ENCODE peak calls at places on chromosomes 12 and 14, in ten cellular contexts. B, M, F, E, H, V, Z, A, U and X are unnamed samples.
A peak's percentile ranks its signal among the peaks of the same experiment; 100 is the strongest.

GRCh38 chr14:35695647-35696046 is 113.4 kb downstream of the RALGAPA1 start:
- DNase-seq in B (no peak), M (no peak), F (no peak), E (peak; percentile 40), H (no peak), V (no peak), Z (no peak), A (no peak), U (no peak), X (no peak)

GRCh38 chr12:74322792-74323191 is 214.8 kb upstream of the ATXN7L3B start:
- DNase-seq in B (no peak), M (no peak), F (no peak), E (no peak), H (no peak), V (no peak), Z (no peak), A (no peak), U (no peak), X (no peak)

GRCh38 chr12:75317784-75318183 is 12.3 kb downstream of the CAPS2 start:
- DNase-seq in B (no peak), M (no peak), F (no peak), E (no peak), H (no peak), V (no peak), Z (no peak), A (no peak), U (no peak), X (no peak)

GRCh38 chr12:120117961-120118709 is 1.6 kb upstream of the RAB35 start:
- DNase-seq in B (no peak), M (no peak), F (no peak), E (peak; percentile 52), H (no peak), V (peak; percentile 37), Z (peak; percentile 51), A (peak; percentile 22), U (no peak), X (no peak)

GRCh38 chr14:85300119-85300518 is 229.8 kb upstream of the FLRT2 start:
- DNase-seq in B (no peak), M (no peak), F (no peak), E (no peak), H (no peak), V (no peak), Z (no peak), A (no peak), U (no peak), X (no peak)

GRCh38 chr12:110641512-110641911 is 27.6 kb downstream of the TCTN1 start:
- DNase-seq in B (no peak), M (no peak), F (no peak), E (no peak), H (peak; percentile 66), V (no peak), Z (peak; percentile 44), A (no peak), U (peak; percentile 47), X (peak; percentile 73)

GRCh38 chr12:113261847-113262470 is 40.7 kb downstream of the TPCN1 start:
- DNase-seq in B (no peak), M (no peak), F (no peak), E (no peak), H (no peak), V (no peak), Z (no peak), A (peak; percentile 53), U (no peak), X (no peak)

GRCh38 chr14:101875726-101876268 is 88.6 kb upstream of the DYNC1H1 start:
- DNase-seq in B (no peak), M (no peak), F (no peak), E (no peak), H (no peak), V (no peak), Z (no peak), A (no peak), U (no peak), X (no peak)

GRCh38 chr12:20360407-20360806 is 7.9 kb upstream of the PDE3A start:
- DNase-seq in B (no peak), M (no peak), F (no peak), E (no peak), H (no peak), V (no peak), Z (no peak), A (no peak), U (no peak), X (no peak)

GRCh38 chr14:105488781-105489606 is 2.1 kb upstream of the TEDC1 start:
- DNase-seq in B (no peak), M (no peak), F (no peak), E (no peak), H (no peak), V (no peak), Z (peak; percentile 53), A (no peak), U (no peak), X (no peak)

GRCh38 chr14:70073924-70074566 is 114.7 kb downstream of the SLC8A3 start:
- DNase-seq in B (peak; percentile 10), M (no peak), F (no peak), E (peak; percentile 35), H (peak; percentile 32), V (peak; percentile 89), Z (peak; percentile 90), A (peak; percentile 70), U (peak; percentile 13), X (peak; percentile 74)

GRCh38 chr12:92482599-92482998 is 220.2 kb upstream of the PLEKHG7 start:
- DNase-seq in B (no peak), M (no peak), F (no peak), E (no peak), H (no peak), V (no peak), Z (no peak), A (no peak), U (no peak), X (no peak)

GRCh38 chr12:1662761-1663439 is 28.0 kb upstream of the ADIPOR2 start:
- DNase-seq in B (no peak), M (no peak), F (no peak), E (no peak), H (peak; percentile 57), V (peak; percentile 88), Z (peak; percentile 89), A (peak; percentile 31), U (peak; percentile 27), X (peak; percentile 83)

DNA sequence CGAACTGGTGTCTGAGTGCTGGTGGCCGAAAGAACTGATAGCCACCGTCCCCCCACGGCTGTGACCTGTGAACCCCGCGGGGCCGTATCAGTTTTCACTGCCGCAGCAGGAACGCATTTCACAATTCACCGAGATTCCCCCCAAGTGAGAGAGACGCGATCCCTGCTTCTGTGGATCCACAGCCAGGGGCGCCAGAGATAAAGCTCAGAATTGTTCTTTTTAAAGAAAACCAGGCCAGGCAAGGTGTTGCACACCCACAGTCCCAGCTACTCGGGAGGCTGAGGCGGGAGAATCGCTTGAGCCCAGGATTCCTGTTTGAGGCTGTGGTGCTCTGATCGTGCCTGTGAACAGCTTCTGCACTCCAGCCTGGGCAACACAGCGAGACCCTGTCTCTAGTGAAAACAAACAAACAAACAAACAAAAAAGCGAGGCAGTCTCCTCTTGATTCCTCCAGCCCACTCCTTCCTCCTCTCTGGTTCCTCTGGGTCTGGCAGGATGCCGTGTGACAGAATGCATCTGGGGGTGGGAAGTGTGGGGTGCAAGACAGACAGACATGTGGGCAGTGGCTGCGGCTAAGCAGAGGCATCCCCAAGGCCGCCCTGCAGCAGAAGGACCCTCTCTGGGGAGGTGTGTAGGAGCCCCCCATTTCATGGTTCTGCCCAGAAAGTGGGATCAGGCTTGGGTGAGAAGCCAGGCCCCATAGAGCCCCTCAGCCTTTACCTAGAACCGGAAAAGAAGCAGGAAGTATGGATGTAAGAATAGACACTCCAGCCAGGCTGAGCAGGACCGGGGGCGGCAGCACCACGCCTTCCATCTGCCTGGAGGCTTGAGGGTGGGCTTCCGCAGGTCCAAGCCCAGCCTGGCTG is 39.2 kb upstream of the PPP1R13B start:
- DNase-seq in B (no peak), M (peak; percentile 64), F (no peak), E (no peak), H (peak; percentile 65), V (peak; percentile 71), Z (peak; percentile 72), A (no peak), U (no peak), X (no peak)
- TF ChIP-seq CTCF in B (no peak), M (no peak), F (no peak), E (no peak), H (no peak), V (peak; percentile 54), Z (peak; percentile 51), A (peak; percentile 3), U (no peak), X (no peak)

DNA sequence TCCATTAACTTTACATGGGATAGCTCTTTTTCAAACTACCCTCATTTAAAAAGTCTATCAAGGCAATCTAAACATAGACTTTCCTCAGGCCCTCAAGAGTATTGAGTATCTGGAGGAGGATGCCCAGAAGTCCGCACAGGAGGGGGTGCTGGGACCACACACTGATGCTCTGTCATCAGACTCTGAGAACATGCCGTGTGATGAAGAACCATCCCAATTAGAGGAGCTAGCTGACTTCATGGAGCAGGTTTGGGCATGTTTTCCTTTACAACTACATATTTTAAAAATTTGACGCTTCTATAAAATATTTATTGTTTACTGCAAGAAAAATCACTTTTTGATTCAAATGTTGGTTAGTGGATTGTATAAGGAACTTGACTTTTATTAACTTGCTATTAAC is 93.5 kb downstream of the EP400 start:
- DNase-seq in B (no peak), M (no peak), F (no peak), E (no peak), H (no peak), V (no peak), Z (no peak), A (no peak), U (no peak), X (no peak)
- H3K27ac ChIP-seq in B (no peak overlapping the region), M (no peak overlapping the region), F (no peak overlapping the region), E (no peak overlapping the region), H (no peak overlapping the region), V (no peak overlapping the region), Z (no peak overlapping the region), A (no peak overlapping the region), U (no peak overlapping the region), X (no peak overlapping the region)

DNA sequence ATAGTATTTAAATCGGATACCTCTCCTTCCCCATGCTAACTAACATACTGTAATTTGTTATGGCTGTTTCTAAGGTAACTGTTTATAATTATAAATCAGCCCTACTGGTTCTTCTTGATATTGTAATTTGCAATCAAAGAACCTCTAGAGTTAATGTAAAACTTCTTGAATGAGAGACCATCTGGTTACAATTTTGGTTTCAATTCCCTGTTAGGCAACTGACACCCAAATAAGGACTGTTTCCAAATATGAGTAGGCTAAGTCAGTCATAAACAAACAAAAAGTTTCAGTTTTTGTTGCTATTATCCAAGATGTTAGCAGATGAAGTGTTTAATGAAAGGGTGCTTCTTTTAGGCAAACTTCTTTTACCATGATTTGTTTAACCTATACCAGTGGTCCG is 120.2 kb upstream of the DNM1L start:
- DNase-seq in B (no peak), M (no peak), F (no peak), E (no peak), H (no peak), V (no peak), Z (no peak), A (peak; percentile 86), U (no peak), X (no peak)
- H3K4me3 ChIP-seq in B (peak overlapping the region; percentile 21), M (peak overlapping the region; percentile 50), F (no peak overlapping the region), E (no peak overlapping the region), H (no peak overlapping the region), V (no peak overlapping the region), Z (no peak overlapping the region), A (no peak overlapping the region), U (no peak overlapping the region), X (no peak overlapping the region)

DNA sequence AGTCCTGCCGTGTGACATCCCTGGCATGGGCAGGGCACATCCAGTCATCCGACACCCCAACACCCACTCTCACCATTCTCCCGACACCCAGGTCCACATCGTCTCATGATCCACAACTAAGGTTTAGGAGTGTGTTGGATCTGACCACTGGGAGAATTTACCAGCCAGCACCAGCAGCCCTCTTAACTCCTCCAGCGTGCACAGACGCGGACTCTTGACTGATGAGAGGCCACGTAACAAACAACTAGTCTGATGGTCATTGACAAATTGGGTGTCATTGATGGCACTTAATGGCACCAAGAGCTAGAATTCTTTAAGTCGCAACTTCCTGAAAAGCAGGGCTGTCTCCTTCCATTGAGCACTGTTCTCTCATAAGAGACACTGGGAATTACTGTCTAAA is 203.0 kb upstream of the SFSWAP start:
- DNase-seq in B (no peak), M (peak; percentile 40), F (no peak), E (no peak), H (no peak), V (no peak), Z (no peak), A (no peak), U (no peak), X (no peak)
- TF ChIP-seq CTCF in B (no peak), M (no peak), F (no peak), E (no peak), H (no peak), V (no peak), Z (no peak), A (no peak), U (no peak), X (no peak)